ENCODE peak calls at places on chromosomes 1 and 21, in five cellular contexts. S, L, Y, R and J are unnamed samples.

GRCh38 chr1:221698579-221699349 is 43.1 kb downstream of the DUSP10 start:
- DNase-seq in S (no peak), L (no peak), Y (no peak), R (no peak), J (no peak)

GRCh38 chr1:15833069-15833679 is 14.3 kb upstream of the SPEN start:
- DNase-seq in S (peak), L (peak), Y (peak), R (peak), J (peak)

GRCh38 chr1:42876009-42876408 is 29.6 kb downstream of the ZNF691 start:
- DNase-seq in S (no peak), L (no peak), Y (no peak), R (no peak), J (no peak)

GRCh38 chr1:86277909-86278308 is 118.2 kb downstream of the ODF2L start:
- DNase-seq in S (no peak), L (no peak), Y (no peak), R (no peak), J (no peak)

GRCh38 chr1:200378096-200378495 is 31.7 kb downstream of the ZNF281 start:
- DNase-seq in S (no peak), L (no peak), Y (no peak), R (no peak), J (no peak)

GRCh38 chr1:47235280-47235679 is 3.3 kb upstream of the TAL1 start:
- DNase-seq in S (no peak), L (no peak), Y (no peak), R (peak), J (no peak)

GRCh38 chr1:150009604-150010387 is 730 bp downstream of the OTUD7B start:
- DNase-seq in S (no peak), L (peak), Y (peak), R (peak), J (peak)

GRCh38 chr21:31038376-31038775 is at the start of gene KRTAP19-8:
- DNase-seq in S (no peak), L (no peak), Y (no peak), R (no peak), J (no peak)

GRCh38 chr1:10687782-10688408 is 108.6 kb downstream of the CASZ1 start:
- DNase-seq in S (no peak), L (no peak), Y (no peak), R (no peak), J (no peak)

GRCh38 chr1:6625579-6626149 is 996 bp downstream of the THAP3 start:
- DNase-seq in S (no peak), L (no peak), Y (no peak), R (no peak), J (no peak)

DNA sequence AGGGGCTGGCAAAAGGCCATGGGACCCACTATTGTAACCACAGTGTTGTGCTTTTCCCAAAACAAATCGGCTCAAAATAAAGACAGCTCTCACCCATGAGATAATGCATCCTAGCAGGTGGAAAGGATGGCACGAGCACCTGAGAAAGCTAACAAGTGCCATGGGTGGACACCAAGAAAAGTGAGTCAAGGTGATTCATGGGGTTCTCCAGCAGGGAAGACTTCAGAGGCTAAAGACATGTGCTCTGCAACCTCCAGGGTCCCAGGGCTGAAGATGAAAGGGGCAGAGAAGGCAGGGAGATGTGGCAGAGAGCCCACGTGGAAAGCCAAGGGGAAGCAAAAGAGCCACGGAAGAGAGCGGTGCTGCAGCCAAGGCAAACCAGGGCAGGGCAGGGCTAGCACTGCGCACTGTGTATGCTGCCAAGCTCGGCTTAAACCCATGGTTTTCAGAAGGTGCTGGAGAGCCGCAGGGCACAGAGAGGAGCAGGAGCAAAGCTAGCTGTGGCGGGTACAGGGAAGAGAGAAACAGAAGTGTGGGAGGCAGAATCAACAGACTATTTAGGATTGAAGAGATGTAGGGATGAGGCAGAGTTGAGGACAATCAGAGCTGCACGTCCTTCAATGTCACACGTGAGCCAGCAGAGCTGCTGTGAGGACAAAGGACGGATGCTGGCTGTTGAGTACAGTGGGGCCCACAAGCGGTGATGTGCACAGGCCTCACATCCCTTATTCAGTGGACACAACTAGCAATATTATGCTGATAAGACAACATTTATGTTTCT is 41.8 kb upstream of the C1orf198 start:
- DNase-seq in S (no peak), L (no peak), Y (peak), R (no peak), J (peak)
- H3K4me3 ChIP-seq in S (no peak), L (no peak), Y (no peak), R (no peak), J (no peak)

GRCh38 chr1:7745783-7746182 is 25.3 kb upstream of the VAMP3 start:
- DNase-seq in S (no peak), L (no peak), Y (no peak), R (peak), J (no peak)
- H3K27ac ChIP-seq in S (no peak), L (no peak), Y (no peak), R (peak), J (no peak)

GRCh38 chr1:159799446-159799985 is 2.6 kb upstream of the FCRL6 start:
- DNase-seq in S (no peak), L (no peak), Y (no peak), R (no peak), J (no peak)

GRCh38 chr1:159804924-159805323 is 2.8 kb downstream of the FCRL6 start:
- DNase-seq in S (no peak), L (no peak), Y (no peak), R (no peak), J (no peak)

GRCh38 chr1:159800177-159800935 is 1.8 kb upstream of the FCRL6 start:
- DNase-seq in S (peak), L (no peak), Y (no peak), R (no peak), J (no peak)

GRCh38 chr1:159803946-159804695 is 2.0 kb downstream of the FCRL6 start:
- DNase-seq in S (no peak), L (no peak), Y (no peak), R (no peak), J (no peak)

DNA sequence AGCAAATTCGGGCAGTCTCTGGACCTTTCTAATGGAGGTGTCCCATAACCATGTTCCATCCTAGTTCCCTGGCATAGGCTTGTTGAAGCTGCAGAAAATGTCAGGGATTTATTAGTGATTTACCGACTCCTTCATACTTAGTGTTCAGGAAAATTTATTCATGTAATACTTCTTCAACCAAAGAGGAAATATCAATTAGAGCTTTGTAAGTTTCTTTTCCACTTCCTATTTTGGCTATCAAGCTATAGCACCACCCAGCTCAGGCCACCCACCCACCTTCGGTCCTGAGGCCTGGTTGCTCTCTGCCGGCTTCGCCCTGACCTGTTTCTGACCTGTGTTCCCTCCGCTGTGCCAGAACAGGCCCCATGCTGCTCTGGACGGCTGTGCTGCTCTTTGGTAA is at the start of gene FCRL6:
- DNase-seq in S (no peak), L (no peak), Y (no peak), R (no peak), J (no peak)
- H3K4me3 ChIP-seq in S (peak), L (no peak), Y (no peak), R (no peak), J (no peak)

GRCh38 chr21:36134820-36135390 is at the start of gene CBR3:
- DNase-seq in S (peak), L (peak), Y (peak), R (peak), J (peak)

GRCh38 chr21:36141513-36141925 is 6.6 kb downstream of the CBR3 start:
- DNase-seq in S (peak), L (peak), Y (peak), R (peak), J (peak)

GRCh38 chr21:36132691-36133090 is 2.2 kb upstream of the CBR3 start:
- DNase-seq in S (no peak), L (no peak), Y (peak), R (no peak), J (peak)

GRCh38 chr21:36135391-36136094 is 664 bp downstream of the CBR3 start:
- DNase-seq in S (peak), L (peak), Y (peak), R (peak), J (peak)
- H3K27ac ChIP-seq in S (peak), L (no peak), Y (peak), R (peak), J (peak)

GRCh38 chr1:36122463-36123025 is 2.5 kb downstream of the COL8A2 start:
- DNase-seq in S (no peak), L (no peak), Y (no peak), R (no peak), J (no peak)

GRCh38 chr1:36123357-36123756 is 1.7 kb downstream of the COL8A2 start:
- DNase-seq in S (no peak), L (no peak), Y (no peak), R (no peak), J (peak)

GRCh38 chr1:36126005-36126716 is 1.1 kb upstream of the COL8A2 start:
- DNase-seq in S (no peak), L (no peak), Y (no peak), R (no peak), J (no peak)

GRCh38 chr1:36125129-36125991 is at the start of gene COL8A2:
- DNase-seq in S (no peak), L (peak), Y (peak), R (peak), J (peak)

GRCh38 chr1:36124404-36125128 is 456 bp downstream of the COL8A2 start:
- DNase-seq in S (no peak), L (no peak), Y (no peak), R (no peak), J (no peak)
- H3K4me3 ChIP-seq in S (no peak), L (no peak), Y (peak), R (no peak), J (peak)

DNA sequence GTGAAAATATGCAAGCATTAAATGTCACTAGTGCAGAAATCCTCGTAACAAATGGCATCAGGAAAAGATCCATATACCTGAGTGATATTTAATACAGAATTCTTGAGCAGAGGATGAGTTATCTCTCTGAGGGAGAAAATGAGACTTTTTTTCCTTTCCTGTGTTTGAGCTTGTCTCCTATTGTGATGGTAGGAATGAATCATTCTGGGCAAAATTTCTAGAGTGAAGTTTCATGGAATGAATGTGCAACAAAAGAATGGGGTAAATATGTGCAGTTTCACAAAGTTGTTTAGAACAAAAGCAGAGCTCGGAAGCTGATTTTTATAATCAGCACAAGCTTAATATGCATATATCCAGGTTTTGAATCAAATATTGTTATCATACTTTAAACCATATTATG is 4.6 kb downstream of the CTPS1 start:
- DNase-seq in S (no peak), L (no peak), Y (no peak), R (no peak), J (no peak)
- H3K27ac ChIP-seq in S (no peak), L (no peak), Y (peak), R (no peak), J (no peak)

GRCh38 chr1:94827434-94827833 is 7.3 kb downstream of the SLC44A3 start:
- DNase-seq in S (no peak), L (no peak), Y (no peak), R (no peak), J (no peak)
- H3K4me3 ChIP-seq in S (no peak), L (no peak), Y (no peak), R (no peak), J (no peak)